ENCODE peak calls at places on chromosomes 3 and 15, in seven cellular contexts. One of them, this sample, is unnamed. For H3K4me1, the result is how much of the 10 kb centered on the place peaks cover.

GRCh38 chr15:82045179-82045891 is 483 bp downstream of the MEX3B start:
- DNase-seq in A673: peak
- DNase-seq in CD8-positive, alpha-beta T cell: no peak
- DNase-seq in cardiac muscle cell: peak
- DNase-seq in endothelial cell of umbilical vein: peak
- DNase-seq in left ventricle myocardium inferior: peak
- DNase-seq in left lung: peak
- DNase-seq in this sample: peak

GRCh38 chr3:192851821-192852352 is 65.8 kb downstream of the MB21D2 start:
- DNase-seq in endothelial cell of umbilical vein: peak
- DNase-seq in CD8-positive, alpha-beta T cell: no peak
- DNase-seq in left lung: no peak
- DNase-seq in A673: peak
- DNase-seq in cardiac muscle cell: no peak
- DNase-seq in left ventricle myocardium inferior: no peak
- DNase-seq in this sample: no peak

GRCh38 chr3:184679056-184679502 is 32.8 kb downstream of the MAGEF1 start:
- DNase-seq in left lung: no peak
- DNase-seq in endothelial cell of umbilical vein: no peak
- DNase-seq in CD8-positive, alpha-beta T cell: no peak
- DNase-seq in A673: peak
- DNase-seq in left ventricle myocardium inferior: peak
- DNase-seq in cardiac muscle cell: peak
- DNase-seq in this sample: peak

GRCh38 chr3:130748520-130748919 is 1.9 kb upstream of the PIK3R4 start:
- DNase-seq in left ventricle myocardium inferior: no peak
- DNase-seq in CD8-positive, alpha-beta T cell: no peak
- DNase-seq in A673: no peak
- DNase-seq in cardiac muscle cell: no peak
- DNase-seq in left lung: no peak
- DNase-seq in endothelial cell of umbilical vein: no peak
- DNase-seq in this sample: no peak

GRCh38 chr15:91694829-91695205 is 158.7 kb upstream of the SLCO3A1 start:
- DNase-seq in CD8-positive, alpha-beta T cell: no peak
- DNase-seq in endothelial cell of umbilical vein: no peak
- DNase-seq in A673: peak
- DNase-seq in cardiac muscle cell: no peak
- DNase-seq in left ventricle myocardium inferior: no peak
- DNase-seq in left lung: no peak
- DNase-seq in this sample: no peak

GRCh38 chr15:74489518-74490338 is 28.8 kb upstream of the UBL7 start:
- DNase-seq in cardiac muscle cell: peak
- DNase-seq in left ventricle myocardium inferior: peak
- DNase-seq in endothelial cell of umbilical vein: peak
- DNase-seq in CD8-positive, alpha-beta T cell: peak
- DNase-seq in left lung: no peak
- DNase-seq in A673: peak
- DNase-seq in this sample: peak

GRCh38 chr3:169403855-169404254 is 259.7 kb downstream of the MECOM start:
- DNase-seq in left lung: no peak
- DNase-seq in endothelial cell of umbilical vein: no peak
- DNase-seq in A673: no peak
- DNase-seq in CD8-positive, alpha-beta T cell: no peak
- DNase-seq in cardiac muscle cell: no peak
- DNase-seq in left ventricle myocardium inferior: no peak
- DNase-seq in this sample: no peak

GRCh38 chr3:52817860-52818259 is 12.6 kb downstream of the ITIH4 start:
- DNase-seq in cardiac muscle cell: no peak
- DNase-seq in endothelial cell of umbilical vein: no peak
- DNase-seq in left ventricle myocardium inferior: no peak
- DNase-seq in A673: no peak
- DNase-seq in CD8-positive, alpha-beta T cell: no peak
- DNase-seq in left lung: no peak
- DNase-seq in this sample: no peak

DNA sequence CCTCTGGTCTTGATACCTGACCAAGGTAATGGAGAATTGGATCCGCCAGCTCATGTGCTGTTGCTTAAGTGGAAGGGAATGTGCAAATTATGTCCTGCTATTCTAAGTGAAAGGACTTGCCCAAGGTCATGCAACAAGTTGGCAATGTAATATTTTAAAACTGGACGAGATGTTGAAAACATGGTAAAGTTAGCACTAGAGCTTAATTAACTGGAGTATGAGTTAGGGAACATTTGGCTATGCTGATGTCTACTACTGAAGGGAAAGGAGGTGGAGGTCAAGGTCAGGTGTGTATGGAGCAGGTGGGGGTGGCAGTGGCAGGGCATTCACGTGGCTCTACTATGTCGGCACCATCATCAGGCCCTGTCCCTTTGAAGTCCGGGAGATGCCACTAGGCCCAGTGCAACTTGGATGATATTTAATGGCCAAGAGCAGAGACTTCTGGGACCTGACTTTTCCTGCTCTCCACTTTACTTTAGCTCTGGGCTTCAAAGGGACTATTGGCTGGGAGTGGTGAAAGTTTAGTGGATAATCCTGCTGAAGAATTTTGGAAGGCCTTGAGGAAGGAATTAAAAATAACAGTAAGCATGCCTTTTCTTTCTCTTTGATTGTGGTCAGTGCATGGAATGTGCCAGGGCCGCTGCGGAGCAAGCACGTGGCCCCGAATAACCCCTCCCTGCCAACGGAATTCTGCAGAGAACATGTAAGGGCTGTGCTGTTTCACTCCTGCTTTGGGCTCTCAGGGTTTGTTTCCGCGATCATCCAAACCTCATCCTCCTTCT is 14.9 kb downstream of the SMAD3 start:
- DNase-seq in endothelial cell of umbilical vein: no peak
- DNase-seq in left lung: peak
- DNase-seq in A673: no peak
- DNase-seq in CD8-positive, alpha-beta T cell: no peak
- DNase-seq in left ventricle myocardium inferior: peak
- DNase-seq in cardiac muscle cell: no peak
- DNase-seq in this sample: no peak
- TF ChIP-seq CTCF in endothelial cell of umbilical vein: no peak
- TF ChIP-seq CTCF in left lung: no peak
- TF ChIP-seq CTCF in A673: no peak
- TF ChIP-seq CTCF in CD8-positive, alpha-beta T cell: no peak
- TF ChIP-seq CTCF in left ventricle myocardium inferior: no peak
- TF ChIP-seq CTCF in cardiac muscle cell: peak
- TF ChIP-seq CTCF in this sample: no peak

GRCh38 chr3:58578873-58579272 is 1.7 kb upstream of the FAM107A start:
- DNase-seq in left lung: no peak
- DNase-seq in cardiac muscle cell: no peak
- DNase-seq in left ventricle myocardium inferior: no peak
- DNase-seq in A673: no peak
- DNase-seq in endothelial cell of umbilical vein: no peak
- DNase-seq in CD8-positive, alpha-beta T cell: no peak
- DNase-seq in this sample: no peak

GRCh38 chr3:58575986-58576652 is 1.1 kb downstream of the FAM107A start:
- DNase-seq in left lung: no peak
- DNase-seq in left ventricle myocardium inferior: no peak
- DNase-seq in A673: no peak
- DNase-seq in CD8-positive, alpha-beta T cell: no peak
- DNase-seq in cardiac muscle cell: no peak
- DNase-seq in endothelial cell of umbilical vein: peak
- DNase-seq in this sample: peak

GRCh38 chr3:58574682-58575081 is 2.5 kb downstream of the FAM107A start:
- DNase-seq in CD8-positive, alpha-beta T cell: no peak
- DNase-seq in left lung: no peak
- DNase-seq in endothelial cell of umbilical vein: no peak
- DNase-seq in left ventricle myocardium inferior: no peak
- DNase-seq in cardiac muscle cell: no peak
- DNase-seq in A673: no peak
- DNase-seq in this sample: no peak

GRCh38 chr3:58576716-58577115 is 475 bp downstream of the FAM107A start:
- DNase-seq in cardiac muscle cell: no peak
- DNase-seq in left lung: no peak
- DNase-seq in left ventricle myocardium inferior: no peak
- DNase-seq in endothelial cell of umbilical vein: peak
- DNase-seq in A673: no peak
- DNase-seq in CD8-positive, alpha-beta T cell: no peak
- DNase-seq in this sample: no peak

DNA sequence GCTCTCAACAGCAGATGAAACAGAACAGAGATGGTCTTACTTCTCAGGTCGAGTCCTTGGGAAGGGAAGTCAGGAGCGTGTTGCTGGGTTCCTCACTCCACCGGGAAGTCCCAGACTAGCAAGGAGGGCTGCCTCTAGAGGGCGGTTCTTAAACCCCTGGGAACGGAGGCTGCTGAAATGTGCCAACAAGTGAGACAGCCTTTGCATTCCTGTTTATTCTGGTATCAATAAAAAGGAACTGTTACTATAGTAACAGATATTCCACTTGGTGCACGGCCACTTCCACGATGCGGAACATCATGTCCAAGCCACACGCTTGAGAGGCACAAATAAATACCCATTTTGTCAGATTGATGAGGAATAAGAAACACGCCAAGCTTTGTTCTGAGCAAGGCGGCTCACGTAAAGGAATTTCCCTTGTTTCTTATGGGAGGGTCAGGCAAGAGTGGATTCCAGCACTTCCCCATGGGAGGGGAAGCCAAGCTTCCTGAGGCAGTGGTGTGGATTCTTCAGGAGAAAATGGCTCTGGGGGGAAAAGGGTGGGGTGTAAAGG is at the start of gene FAM107A:
- DNase-seq in endothelial cell of umbilical vein: peak
- DNase-seq in left lung: no peak
- DNase-seq in CD8-positive, alpha-beta T cell: no peak
- DNase-seq in left ventricle myocardium inferior: peak
- DNase-seq in A673: no peak
- DNase-seq in cardiac muscle cell: no peak
- DNase-seq in this sample: no peak
- H3K4me3 ChIP-seq in endothelial cell of umbilical vein: peak
- H3K4me3 ChIP-seq in left lung: peak
- H3K4me3 ChIP-seq in CD8-positive, alpha-beta T cell: no peak
- H3K4me3 ChIP-seq in left ventricle myocardium inferior: peak
- H3K4me3 ChIP-seq in A673: no peak
- H3K4me3 ChIP-seq in cardiac muscle cell: no peak
- H3K4me3 ChIP-seq in this sample: no peak

DNA sequence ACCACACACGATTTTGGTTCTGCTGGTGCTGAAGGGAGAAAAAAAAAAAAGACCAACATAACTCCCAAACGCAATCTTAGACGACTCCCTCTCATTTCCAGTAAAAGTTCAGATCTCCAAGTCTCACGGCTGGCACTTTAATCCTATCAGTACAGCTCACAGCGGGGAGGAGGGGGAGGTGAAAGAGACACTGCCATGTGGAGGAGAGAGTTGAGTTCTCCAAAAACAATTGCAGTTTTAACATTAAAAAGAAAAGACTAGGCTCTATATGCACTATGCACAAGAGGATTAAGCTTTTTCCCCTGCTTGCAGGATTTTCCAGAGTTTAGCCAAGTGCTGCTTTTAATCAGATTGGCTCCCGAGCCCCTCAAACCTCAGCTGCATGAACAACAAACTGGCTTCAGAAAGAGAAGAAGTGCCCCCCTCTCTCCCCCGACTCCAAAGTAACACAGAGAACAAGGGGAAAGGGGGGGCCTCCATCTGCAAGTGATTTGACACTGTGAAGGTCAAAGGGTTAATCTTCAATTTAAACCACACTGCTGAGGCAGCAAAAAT is 16.7 kb downstream of the BMF start:
- DNase-seq in A673: peak
- DNase-seq in left ventricle myocardium inferior: no peak
- DNase-seq in left lung: no peak
- DNase-seq in CD8-positive, alpha-beta T cell: no peak
- DNase-seq in endothelial cell of umbilical vein: no peak
- DNase-seq in cardiac muscle cell: peak
- DNase-seq in this sample: no peak
- H3K4me1 ChIP-seq in A673: half or more
- H3K4me1 ChIP-seq in left ventricle myocardium inferior: half or more
- H3K4me1 ChIP-seq in left lung: half or more
- H3K4me1 ChIP-seq in CD8-positive, alpha-beta T cell: under half
- H3K4me1 ChIP-seq in endothelial cell of umbilical vein: under half
- H3K4me1 ChIP-seq in cardiac muscle cell: half or more
- H3K4me1 ChIP-seq in this sample: under half

GRCh38 chr3:179957264-179957845 is 79.4 kb downstream of the PEX5L start:
- DNase-seq in CD8-positive, alpha-beta T cell: no peak
- DNase-seq in cardiac muscle cell: peak
- DNase-seq in left lung: no peak
- DNase-seq in A673: no peak
- DNase-seq in left ventricle myocardium inferior: no peak
- DNase-seq in endothelial cell of umbilical vein: no peak
- DNase-seq in this sample: peak
- TF ChIP-seq CTCF in CD8-positive, alpha-beta T cell: no peak
- TF ChIP-seq CTCF in cardiac muscle cell: no peak
- TF ChIP-seq CTCF in left lung: no peak
- TF ChIP-seq CTCF in A673: no peak
- TF ChIP-seq CTCF in left ventricle myocardium inferior: no peak
- TF ChIP-seq CTCF in endothelial cell of umbilical vein: no peak
- TF ChIP-seq CTCF in this sample: no peak

GRCh38 chr3:147301781-147302180 is 104.6 kb downstream of the ZIC4 start:
- DNase-seq in left ventricle myocardium inferior: no peak
- DNase-seq in CD8-positive, alpha-beta T cell: no peak
- DNase-seq in cardiac muscle cell: no peak
- DNase-seq in endothelial cell of umbilical vein: no peak
- DNase-seq in A673: no peak
- DNase-seq in left lung: no peak
- DNase-seq in this sample: no peak

DNA sequence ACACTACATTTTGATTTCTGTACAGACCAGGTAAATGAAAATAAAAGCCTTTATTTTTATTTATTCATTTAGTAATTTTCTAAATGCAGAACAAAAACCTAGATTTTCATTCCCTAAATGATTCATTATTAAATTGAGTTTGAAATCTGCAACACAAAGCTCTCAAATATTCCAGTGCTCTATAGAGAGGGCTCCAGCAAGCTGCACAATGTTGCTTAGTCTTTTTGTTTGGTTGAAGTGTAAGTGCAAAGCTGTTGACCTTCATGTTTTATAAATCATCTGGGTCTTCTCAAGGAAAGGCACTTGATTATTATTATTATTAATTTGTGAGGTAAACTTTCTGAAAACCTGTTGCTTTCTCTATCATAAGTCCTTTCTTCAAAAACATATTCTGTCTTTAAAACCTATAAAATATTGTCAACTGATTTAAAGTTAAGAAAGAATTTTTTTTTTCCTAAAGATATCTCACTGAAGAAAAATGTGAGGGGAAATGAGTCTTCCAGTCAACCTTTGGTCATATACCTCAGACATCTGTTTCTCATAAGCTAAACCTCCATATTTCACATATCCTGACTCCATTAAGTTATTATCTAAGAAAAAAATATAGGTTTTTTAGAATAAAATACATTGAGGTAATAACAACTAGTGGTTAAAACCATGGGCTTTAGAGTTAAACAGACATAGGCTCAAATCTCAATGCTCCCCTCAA is 100.7 kb downstream of the ZIC4 start:
- DNase-seq in cardiac muscle cell: no peak
- DNase-seq in endothelial cell of umbilical vein: no peak
- DNase-seq in left lung: no peak
- DNase-seq in left ventricle myocardium inferior: no peak
- DNase-seq in A673: no peak
- DNase-seq in CD8-positive, alpha-beta T cell: no peak
- DNase-seq in this sample: no peak
- H3K4me3 ChIP-seq in cardiac muscle cell: no peak
- H3K4me3 ChIP-seq in endothelial cell of umbilical vein: no peak
- H3K4me3 ChIP-seq in left lung: no peak
- H3K4me3 ChIP-seq in left ventricle myocardium inferior: no peak
- H3K4me3 ChIP-seq in A673: no peak
- H3K4me3 ChIP-seq in CD8-positive, alpha-beta T cell: no peak
- H3K4me3 ChIP-seq in this sample: no peak

DNA sequence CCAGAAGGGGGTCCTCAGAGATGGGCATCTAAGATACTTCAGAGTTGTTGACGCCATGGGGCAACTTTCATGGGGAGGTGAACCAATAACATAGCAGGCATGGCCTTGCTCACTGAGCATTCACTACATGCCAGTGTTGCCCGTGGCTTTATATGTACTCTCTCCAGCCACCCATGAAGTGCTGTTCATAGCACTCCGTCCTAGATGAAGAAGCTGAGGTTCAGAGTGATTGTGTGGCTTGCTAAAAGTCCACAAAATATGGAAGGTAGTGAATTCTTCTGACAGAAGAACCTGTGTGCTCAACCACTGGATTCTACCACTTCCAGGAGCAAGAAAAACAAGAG is 9.8 kb upstream of the SEMA4B start:
- DNase-seq in cardiac muscle cell: no peak
- DNase-seq in endothelial cell of umbilical vein: no peak
- DNase-seq in A673: no peak
- DNase-seq in left lung: no peak
- DNase-seq in left ventricle myocardium inferior: no peak
- DNase-seq in CD8-positive, alpha-beta T cell: no peak
- DNase-seq in this sample: no peak
- H3K4me1 ChIP-seq in cardiac muscle cell: under half
- H3K4me1 ChIP-seq in endothelial cell of umbilical vein: under half
- H3K4me1 ChIP-seq in A673: under half
- H3K4me1 ChIP-seq in left lung: half or more
- H3K4me1 ChIP-seq in left ventricle myocardium inferior: half or more
- H3K4me1 ChIP-seq in CD8-positive, alpha-beta T cell: under half
- H3K4me1 ChIP-seq in this sample: under half